ENCODE peak calls at places on chromosomes 1 and 21, in ten cellular contexts. Z is hippocampal formation, Y is NAMALWA, F is nucleus accumbens, A is progenitor cell of endocrine pancreas, N is heart left ventricle, L is T-cell, P is fibroblast of villous mesenchyme, B is HCEC 1CT, I is anterior cingulate cortex. R is an unnamed sample.

GRCh38 chr1:204435246-204435885 is 23.7 kb upstream of the PPP1R15B start:
- DNase-seq in L (no peak), P (peak), Y (no peak), F (no peak), B (peak), I (no peak), A (no peak), Z (no peak), N (no peak), R (no peak)

GRCh38 chr1:192225713-192226112 is 67.5 kb downstream of the RGS18 start:
- DNase-seq in P (peak), L (no peak), B (peak), F (no peak), Z (no peak), A (no peak), Y (no peak), I (no peak), N (no peak), R (no peak)

GRCh38 chr1:96520542-96520941 is 201.0 kb upstream of the PTBP2 start:
- DNase-seq in B (no peak), N (no peak), L (no peak), Y (no peak), P (peak), Z (no peak), A (no peak), F (no peak), I (no peak), R (no peak)

GRCh38 chr1:21293537-21294265 is 3.4 kb upstream of the ECE1 start:
- DNase-seq in Z (no peak), L (peak), N (no peak), A (no peak), Y (peak), P (no peak), B (no peak), F (no peak), I (no peak), R (peak)

GRCh38 chr1:236605030-236605806 is 902 bp upstream of the HEATR1 start:
- DNase-seq in P (no peak), L (no peak), Y (no peak), N (no peak), Z (no peak), I (no peak), F (no peak), A (no peak), B (no peak), R (no peak)

GRCh38 chr1:92989936-92990582 is 28.8 kb upstream of the DIPK1A start:
- DNase-seq in L (no peak), Y (no peak), Z (no peak), A (no peak), P (peak), F (peak), B (peak), I (no peak), N (no peak), R (no peak)

GRCh38 chr1:186210258-186210657 is 164.8 kb downstream of the TPR start:
- DNase-seq in P (no peak), Y (no peak), I (no peak), A (no peak), Z (no peak), F (no peak), B (no peak), N (no peak), L (no peak), R (no peak)

GRCh38 chr1:94953741-94954140 is 26.8 kb upstream of the CNN3 start:
- DNase-seq in B (no peak), L (no peak), F (no peak), N (no peak), I (no peak), A (no peak), P (peak), Z (no peak), Y (no peak), R (no peak)

GRCh38 chr21:27269646-27270045 is 302.8 kb upstream of the ADAMTS5 start:
- DNase-seq in I (no peak), Z (no peak), L (no peak), F (no peak), P (peak), Y (no peak), B (peak), A (no peak), N (no peak), R (no peak)

GRCh38 chr1:20137604-20138003 is 1.5 kb upstream of the PLA2G2F start:
- DNase-seq in P (no peak), F (no peak), Z (no peak), L (no peak), B (no peak), A (no peak), I (no peak), Y (no peak), N (no peak), R (no peak)

GRCh38 chr21:26148071-26148470 is 22.5 kb downstream of the APP start:
- DNase-seq in P (no peak), Y (no peak), L (no peak), F (no peak), B (no peak), Z (no peak), A (no peak), I (no peak), N (peak), R (no peak)

GRCh38 chr1:228341450-228341813 is 65.2 kb downstream of the TRIM11 start:
- DNase-seq in A (no peak), I (no peak), P (no peak), Z (no peak), Y (no peak), L (no peak), N (peak), F (no peak), B (no peak), R (no peak)